ENCODE peak calls at places on chromosomes 2 and 18, in ten cellular contexts. One of them, this sample, is unnamed.
A peak's percentile ranks its signal among the peaks of the same experiment; 100 is the strongest.

GRCh38 chr18:9022397-9023170 is 79.9 kb upstream of the NDUFV2 start:
- DNase-seq in heart left ventricle: no peak
- DNase-seq in H54: no peak
- DNase-seq in NCI-H524: no peak
- DNase-seq in NB4: no peak
- DNase-seq in fibroblast of mammary gland: peak; percentile 28
- DNase-seq in dermis microvascular lymphatic vessel endothelial cell: peak; percentile 54
- DNase-seq in kidney glomerular epithelial cell: no peak
- DNase-seq in EL: no peak
- DNase-seq in left lung: no peak
- DNase-seq in this sample: no peak

GRCh38 chr2:183740241-183740640 is 616.0 kb downstream of the NUP35 start:
- DNase-seq in NB4: no peak
- DNase-seq in kidney glomerular epithelial cell: no peak
- DNase-seq in H54: no peak
- DNase-seq in dermis microvascular lymphatic vessel endothelial cell: no peak
- DNase-seq in left lung: no peak
- DNase-seq in NCI-H524: no peak
- DNase-seq in fibroblast of mammary gland: no peak
- DNase-seq in EL: no peak
- DNase-seq in heart left ventricle: no peak
- DNase-seq in this sample: no peak

GRCh38 chr2:161995553-161996016 is 78.4 kb downstream of the DPP4 start:
- DNase-seq in NCI-H524: peak; percentile 91
- DNase-seq in EL: no peak
- DNase-seq in H54: no peak
- DNase-seq in dermis microvascular lymphatic vessel endothelial cell: no peak
- DNase-seq in kidney glomerular epithelial cell: no peak
- DNase-seq in left lung: no peak
- DNase-seq in NB4: no peak
- DNase-seq in fibroblast of mammary gland: no peak
- DNase-seq in heart left ventricle: no peak
- DNase-seq in this sample: no peak

GRCh38 chr2:224802407-224802806 is 86.2 kb upstream of the CCDC195 start:
- DNase-seq in dermis microvascular lymphatic vessel endothelial cell: peak; percentile 87
- DNase-seq in NB4: no peak
- DNase-seq in fibroblast of mammary gland: peak; percentile 52
- DNase-seq in H54: peak; percentile 17
- DNase-seq in heart left ventricle: no peak
- DNase-seq in NCI-H524: no peak
- DNase-seq in left lung: no peak
- DNase-seq in kidney glomerular epithelial cell: no peak
- DNase-seq in EL: peak; percentile 62
- DNase-seq in this sample: no peak

GRCh38 chr18:3037423-3037915 is 24.5 kb upstream of the LPIN2 start:
- DNase-seq in H54: peak; percentile 59
- DNase-seq in EL: peak; percentile 63
- DNase-seq in NCI-H524: no peak
- DNase-seq in NB4: peak; percentile 85
- DNase-seq in fibroblast of mammary gland: peak; percentile 77
- DNase-seq in left lung: peak; percentile 55
- DNase-seq in dermis microvascular lymphatic vessel endothelial cell: peak; percentile 88
- DNase-seq in kidney glomerular epithelial cell: no peak
- DNase-seq in heart left ventricle: no peak
- DNase-seq in this sample: no peak

GRCh38 chr2:31246184-31246852 is 12.4 kb downstream of the EHD3 start:
- DNase-seq in NCI-H524: peak; percentile 8
- DNase-seq in H54: no peak
- DNase-seq in kidney glomerular epithelial cell: no peak
- DNase-seq in dermis microvascular lymphatic vessel endothelial cell: no peak
- DNase-seq in NB4: no peak
- DNase-seq in fibroblast of mammary gland: peak; percentile 37
- DNase-seq in heart left ventricle: no peak
- DNase-seq in EL: peak; percentile 54
- DNase-seq in left lung: no peak
- DNase-seq in this sample: no peak

GRCh38 chr2:96091711-96092579 is 24.4 kb downstream of the ADRA2B start:
- DNase-seq in left lung: peak; percentile 20
- DNase-seq in dermis microvascular lymphatic vessel endothelial cell: no peak
- DNase-seq in H54: no peak
- DNase-seq in EL: no peak
- DNase-seq in kidney glomerular epithelial cell: no peak
- DNase-seq in NB4: no peak
- DNase-seq in fibroblast of mammary gland: no peak
- DNase-seq in heart left ventricle: no peak
- DNase-seq in NCI-H524: peak; percentile 26
- DNase-seq in this sample: no peak

GRCh38 chr2:32051836-32052439 is 11.4 kb upstream of the SPAST start:
- DNase-seq in fibroblast of mammary gland: no peak
- DNase-seq in H54: no peak
- DNase-seq in NCI-H524: no peak
- DNase-seq in dermis microvascular lymphatic vessel endothelial cell: no peak
- DNase-seq in left lung: no peak
- DNase-seq in NB4: no peak
- DNase-seq in EL: no peak
- DNase-seq in kidney glomerular epithelial cell: no peak
- DNase-seq in heart left ventricle: no peak
- DNase-seq in this sample: no peak

GRCh38 chr2:125405816-125406215 is 1250.1 kb upstream of the GYPC start:
- DNase-seq in heart left ventricle: no peak
- DNase-seq in kidney glomerular epithelial cell: peak; percentile 91
- DNase-seq in H54: peak; percentile 15
- DNase-seq in left lung: no peak
- DNase-seq in dermis microvascular lymphatic vessel endothelial cell: peak; percentile 2
- DNase-seq in fibroblast of mammary gland: peak; percentile 83
- DNase-seq in NB4: no peak
- DNase-seq in NCI-H524: no peak
- DNase-seq in EL: peak; percentile 82
- DNase-seq in this sample: no peak

GRCh38 chr2:232885264-232885961 is 15.3 kb downstream of the SNORC start:
- DNase-seq in EL: no peak
- DNase-seq in H54: no peak
- DNase-seq in heart left ventricle: no peak
- DNase-seq in dermis microvascular lymphatic vessel endothelial cell: no peak
- DNase-seq in left lung: peak; percentile 26
- DNase-seq in NCI-H524: no peak
- DNase-seq in kidney glomerular epithelial cell: no peak
- DNase-seq in NB4: no peak
- DNase-seq in fibroblast of mammary gland: no peak
- DNase-seq in this sample: no peak

GRCh38 chr2:37625156-37625555 is 46.3 kb downstream of the CDC42EP3 start:
- DNase-seq in NB4: no peak
- DNase-seq in heart left ventricle: no peak
- DNase-seq in left lung: no peak
- DNase-seq in EL: peak; percentile 79
- DNase-seq in dermis microvascular lymphatic vessel endothelial cell: no peak
- DNase-seq in kidney glomerular epithelial cell: peak; percentile 44
- DNase-seq in NCI-H524: no peak
- DNase-seq in H54: no peak
- DNase-seq in fibroblast of mammary gland: peak; percentile 88
- DNase-seq in this sample: no peak

GRCh38 chr2:7517122-7517487 is 599.9 kb downstream of the RNF144A start:
- DNase-seq in left lung: no peak
- DNase-seq in NCI-H524: no peak
- DNase-seq in dermis microvascular lymphatic vessel endothelial cell: no peak
- DNase-seq in heart left ventricle: no peak
- DNase-seq in H54: no peak
- DNase-seq in kidney glomerular epithelial cell: no peak
- DNase-seq in fibroblast of mammary gland: peak; percentile 65
- DNase-seq in EL: no peak
- DNase-seq in NB4: no peak
- DNase-seq in this sample: no peak

GRCh38 chr2:27960237-27960912 is 69.8 kb downstream of the BABAM2 start:
- DNase-seq in left lung: no peak
- DNase-seq in dermis microvascular lymphatic vessel endothelial cell: no peak
- DNase-seq in NB4: peak; percentile 56
- DNase-seq in kidney glomerular epithelial cell: peak; percentile 87
- DNase-seq in heart left ventricle: no peak
- DNase-seq in EL: peak; percentile 92
- DNase-seq in H54: peak; percentile 20
- DNase-seq in fibroblast of mammary gland: peak; percentile 91
- DNase-seq in NCI-H524: no peak
- DNase-seq in this sample: peak; percentile 33

GRCh38 chr2:177261115-177261779 is 3.3 kb downstream of the NFE2L2 start:
- DNase-seq in EL: no peak
- DNase-seq in heart left ventricle: no peak
- DNase-seq in dermis microvascular lymphatic vessel endothelial cell: no peak
- DNase-seq in left lung: no peak
- DNase-seq in NB4: no peak
- DNase-seq in H54: no peak
- DNase-seq in kidney glomerular epithelial cell: no peak
- DNase-seq in fibroblast of mammary gland: no peak
- DNase-seq in NCI-H524: no peak
- DNase-seq in this sample: no peak

GRCh38 chr2:227534714-227535113 is 62.8 kb downstream of the AGFG1 start:
- DNase-seq in EL: no peak
- DNase-seq in fibroblast of mammary gland: no peak
- DNase-seq in NCI-H524: no peak
- DNase-seq in H54: no peak
- DNase-seq in dermis microvascular lymphatic vessel endothelial cell: no peak
- DNase-seq in NB4: no peak
- DNase-seq in left lung: no peak
- DNase-seq in kidney glomerular epithelial cell: no peak
- DNase-seq in heart left ventricle: no peak
- DNase-seq in this sample: no peak